ENCODE peak calls at places on chromosomes 7 and 10, in four cellular contexts. One of them, this sample, is unnamed.
A peak's percentile ranks its signal among the peaks of the same experiment; 100 is the strongest.

GRCh38 chr7:47380325-47381131 is 201.4 kb downstream of the TNS3 start:
- DNase-seq in body of pancreas: no peak
- DNase-seq in tibial artery: no peak
- DNase-seq in myocyte: no peak
- DNase-seq in this sample: no peak

GRCh38 chr7:16791895-16792294 is 12.9 kb downstream of the AGR2 start:
- DNase-seq in body of pancreas: no peak
- DNase-seq in tibial artery: no peak
- DNase-seq in myocyte: no peak
- DNase-seq in this sample: no peak

GRCh38 chr7:155206286-155207020 is 91.2 kb upstream of the INSIG1 start:
- DNase-seq in body of pancreas: peak; percentile 69
- DNase-seq in tibial artery: peak; percentile 74
- DNase-seq in myocyte: peak; percentile 67
- DNase-seq in this sample: peak; percentile 37

GRCh38 chr10:62817120-62817762 is 1.1 kb upstream of the EGR2 start:
- DNase-seq in body of pancreas: peak; percentile 49
- DNase-seq in tibial artery: peak; percentile 40
- DNase-seq in myocyte: peak; percentile 61
- DNase-seq in this sample: no peak

GRCh38 chr7:50953820-50954219 is 171.1 kb upstream of the GRB10 start:
- DNase-seq in body of pancreas: no peak
- DNase-seq in tibial artery: no peak
- DNase-seq in myocyte: peak; percentile 74
- DNase-seq in this sample: no peak

GRCh38 chr7:137944168-137944567 is 57.7 kb downstream of the CREB3L2 start:
- DNase-seq in body of pancreas: no peak
- DNase-seq in tibial artery: no peak
- DNase-seq in myocyte: peak; percentile 62
- DNase-seq in this sample: no peak

GRCh38 chr10:57628592-57629284 is 639.0 kb downstream of the IPMK start:
- DNase-seq in body of pancreas: no peak
- DNase-seq in tibial artery: no peak
- DNase-seq in myocyte: no peak
- DNase-seq in this sample: no peak

GRCh38 chr7:117399820-117400422 is 27.4 kb downstream of the ASZ1 start:
- DNase-seq in body of pancreas: no peak
- DNase-seq in tibial artery: no peak
- DNase-seq in myocyte: peak; percentile 18
- DNase-seq in this sample: no peak

GRCh38 chr10:81679291-81679690 is 195.7 kb upstream of the NRG3 start:
- DNase-seq in body of pancreas: no peak
- DNase-seq in tibial artery: no peak
- DNase-seq in myocyte: no peak
- DNase-seq in this sample: no peak

GRCh38 chr10:42973870-42974692 is 102.8 kb upstream of the RET start:
- DNase-seq in body of pancreas: no peak
- DNase-seq in tibial artery: no peak
- DNase-seq in myocyte: no peak
- DNase-seq in this sample: no peak

GRCh38 chr7:55266243-55266642 is 98.9 kb upstream of the LANCL2 start:
- DNase-seq in body of pancreas: no peak
- DNase-seq in tibial artery: no peak
- DNase-seq in myocyte: no peak
- DNase-seq in this sample: no peak

GRCh38 chr10:93993782-93994668 is at the start of gene PLCE1:
- DNase-seq in body of pancreas: peak; percentile 81
- DNase-seq in tibial artery: peak; percentile 31
- DNase-seq in myocyte: peak; percentile 75
- DNase-seq in this sample: peak; percentile 69

GRCh38 chr10:123896217-123896927 is 4.8 kb upstream of the CPXM2 start:
- DNase-seq in body of pancreas: no peak
- DNase-seq in tibial artery: no peak
- DNase-seq in myocyte: no peak
- DNase-seq in this sample: peak; percentile 43

GRCh38 chr10:121654021-121654545 is 55.8 kb upstream of the FGFR2 start:
- DNase-seq in body of pancreas: no peak
- DNase-seq in tibial artery: no peak
- DNase-seq in myocyte: no peak
- DNase-seq in this sample: no peak

GRCh38 chr7:15821484-15822122 is 135.1 kb upstream of the MEOX2 start:
- DNase-seq in body of pancreas: peak; percentile 5
- DNase-seq in tibial artery: no peak
- DNase-seq in myocyte: no peak
- DNase-seq in this sample: no peak

GRCh38 chr10:118810796-118811195 is 56.0 kb upstream of the CACUL1 start:
- DNase-seq in body of pancreas: no peak
- DNase-seq in tibial artery: no peak
- DNase-seq in myocyte: no peak
- DNase-seq in this sample: no peak

GRCh38 chr7:129009437-129009836 is 45.5 kb downstream of the TNPO3 start:
- DNase-seq in body of pancreas: no peak
- DNase-seq in tibial artery: no peak
- DNase-seq in myocyte: peak; percentile 24
- DNase-seq in this sample: no peak

GRCh38 chr10:125766511-125766910 is 9.1 kb downstream of the MMP21 start:
- DNase-seq in body of pancreas: no peak
- DNase-seq in tibial artery: no peak
- DNase-seq in myocyte: no peak
- DNase-seq in this sample: no peak

GRCh38 chr10:21495002-21495685 is 30.3 kb downstream of the SKIDA1 start:
- DNase-seq in body of pancreas: no peak
- DNase-seq in tibial artery: no peak
- DNase-seq in myocyte: peak; percentile 9
- DNase-seq in this sample: no peak

GRCh38 chr10:104253106-104253505 is 1.6 kb upstream of the GSTO1 start:
- DNase-seq in body of pancreas: no peak
- DNase-seq in tibial artery: no peak
- DNase-seq in myocyte: no peak
- DNase-seq in this sample: no peak

GRCh38 chr10:31768467-31768866 is 160.2 kb downstream of the ARHGAP12 start:
- DNase-seq in body of pancreas: no peak
- DNase-seq in tibial artery: no peak
- DNase-seq in myocyte: no peak
- DNase-seq in this sample: no peak

GRCh38 chr7:40659231-40659630 is 524.4 kb downstream of the SUGCT start:
- DNase-seq in body of pancreas: no peak
- DNase-seq in tibial artery: no peak
- DNase-seq in myocyte: peak; percentile 93
- DNase-seq in this sample: no peak

GRCh38 chr7:16411391-16411790 is 9.9 kb downstream of the CRPPA start:
- DNase-seq in body of pancreas: no peak
- DNase-seq in tibial artery: no peak
- DNase-seq in myocyte: no peak
- DNase-seq in this sample: no peak

GRCh38 chr7:26614503-26614902 is 249.9 kb downstream of the SKAP2 start:
- DNase-seq in body of pancreas: no peak
- DNase-seq in tibial artery: no peak
- DNase-seq in myocyte: no peak
- DNase-seq in this sample: no peak

This sample was measured in NCI-H1436.